ENCODE peak calls at places on chromosomes 16 and 17, in seven cellular contexts. G is thoracic aorta; J is OCI-LY7; X is CD4-positive, alpha-beta T cell; C is psoas muscle; H is MM.1S; A is heart left ventricle. U is an unnamed sample.
A peak's percentile ranks its signal among the peaks of the same experiment; 100 is the strongest.

GRCh38 chr16:2473999-2474876 is 689 bp upstream of the TBC1D24 start:
- DNase-seq in J (peak; percentile 79), H (peak; percentile 60), C (peak; percentile 63), G (no peak), X (peak; percentile 36), A (peak; percentile 59), U (peak; percentile 62)

GRCh38 chr17:79082311-79083190 is 7.9 kb downstream of the ENGASE start:
- DNase-seq in G (no peak), X (peak; percentile 18), C (peak; percentile 35), H (no peak), J (peak; percentile 47), A (peak; percentile 54), U (peak; percentile 56)

GRCh38 chr16:78444-79145 is 570 bp downstream of the MPG start:
- DNase-seq in C (peak; percentile 51), G (no peak), A (peak; percentile 63), X (no peak), J (peak; percentile 36), H (peak; percentile 26), U (peak; percentile 27)

GRCh38 chr17:42779942-42780815 is at the start of gene WNK4:
- DNase-seq in X (no peak), A (no peak), J (no peak), G (no peak), C (no peak), H (no peak), U (no peak)

GRCh38 chr17:80793851-80794267 is 197.8 kb upstream of the CHMP6 start:
- DNase-seq in X (no peak), J (no peak), G (no peak), C (no peak), A (no peak), H (no peak), U (no peak)

GRCh38 chr16:80569440-80570105 is 28.8 kb downstream of the DYNLRB2 start:
- DNase-seq in A (no peak), X (peak; percentile 32), G (no peak), H (no peak), J (no peak), C (no peak), U (peak; percentile 94)

GRCh38 chr16:24430937-24431760 is 108.2 kb upstream of the RBBP6 start:
- DNase-seq in C (no peak), H (no peak), J (no peak), G (no peak), A (no peak), X (no peak), U (no peak)

GRCh38 chr16:4261557-4262172 is 11.2 kb downstream of the TFAP4 start:
- DNase-seq in J (peak; percentile 20), H (no peak), X (no peak), C (peak; percentile 41), G (no peak), A (no peak), U (peak; percentile 57)

GRCh38 chr17:62714016-62714777 is 86.7 kb downstream of the MRC2 start:
- DNase-seq in A (peak; percentile 10), G (no peak), X (no peak), H (no peak), C (no peak), J (no peak), U (no peak)

GRCh38 chr16:68310441-68311315 is at the start of the genes PRMT7 and SLC7A6OS:
- DNase-seq in H (peak; percentile 96), A (peak; percentile 93), C (peak; percentile 91), J (peak; percentile 95), G (peak; percentile 53), X (peak; percentile 85), U (peak; percentile 96)
- TF ChIP-seq CTCF in H (peak; percentile 10), A (peak; percentile 42), C (peak; percentile 21), J (no peak), G (peak; percentile 5), X (peak; percentile 14), U (no peak)

GRCh38 chr16:6335072-6335471 is 997.6 kb upstream of the RBFOX1 start:
- DNase-seq in C (no peak), H (no peak), X (no peak), J (peak; percentile 12), A (no peak), G (no peak), U (peak; percentile 40)
- TF ChIP-seq CTCF in C (peak; percentile 24), H (peak; percentile 47), X (no peak), J (peak; percentile 71), A (no peak), G (peak; percentile 15), U (peak; percentile 50)

GRCh38 chr17:9839433-9839832 is 13.7 kb downstream of the GLP2R start:
- DNase-seq in J (no peak), X (no peak), A (no peak), G (no peak), H (no peak), C (no peak), U (no peak)
- TF ChIP-seq CTCF in J (no peak), X (no peak), A (no peak), G (no peak), H (no peak), C (no peak), U (no peak)

GRCh38 chr16:14309001-14309886 is 238.1 kb downstream of the MRTFB start:
- DNase-seq in G (no peak), X (peak; percentile 14), J (peak; percentile 89), C (no peak), A (no peak), H (no peak), U (peak; percentile 64)
- TF ChIP-seq CTCF in G (no peak), X (peak; percentile 15), J (peak; percentile 68), C (no peak), A (peak; percentile 5), H (no peak), U (peak; percentile 37)

DNA sequence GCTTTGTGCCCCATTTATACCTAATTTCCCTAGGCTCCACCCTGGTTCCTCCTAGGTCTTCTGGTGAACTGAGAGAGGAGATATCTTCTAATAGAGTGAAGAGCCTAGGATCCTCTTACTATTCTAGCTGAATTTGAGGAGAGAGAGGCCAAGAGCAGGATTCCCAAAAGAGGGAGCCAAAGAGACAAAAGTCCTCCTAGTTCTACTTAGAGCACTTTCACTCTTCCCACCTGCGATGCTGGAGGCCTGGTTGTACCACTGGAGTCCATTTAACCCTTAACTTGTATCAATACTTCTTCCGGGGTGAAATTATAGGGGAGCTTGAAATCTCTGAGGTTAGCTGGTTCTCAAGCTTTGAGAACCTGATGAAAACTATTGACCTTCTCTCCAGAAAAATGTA is 3.4 kb upstream of the SSH2 start:
- DNase-seq in G (no peak), J (no peak), X (no peak), C (no peak), H (no peak), A (no peak), U (no peak)
- TF ChIP-seq CTCF in G (no peak), J (peak; percentile 27), X (no peak), C (no peak), H (no peak), A (peak; percentile 17), U (no peak)

GRCh38 chr17:82647593-82648164 is 565 bp downstream of the WDR45B start:
- DNase-seq in G (no peak), J (peak; percentile 57), H (peak; percentile 30), C (peak; percentile 53), A (no peak), X (peak; percentile 8), U (peak; percentile 51)
- TF ChIP-seq CTCF in G (no peak), J (peak; percentile 57), H (peak; percentile 28), C (no peak), A (no peak), X (no peak), U (peak; percentile 25)

DNA sequence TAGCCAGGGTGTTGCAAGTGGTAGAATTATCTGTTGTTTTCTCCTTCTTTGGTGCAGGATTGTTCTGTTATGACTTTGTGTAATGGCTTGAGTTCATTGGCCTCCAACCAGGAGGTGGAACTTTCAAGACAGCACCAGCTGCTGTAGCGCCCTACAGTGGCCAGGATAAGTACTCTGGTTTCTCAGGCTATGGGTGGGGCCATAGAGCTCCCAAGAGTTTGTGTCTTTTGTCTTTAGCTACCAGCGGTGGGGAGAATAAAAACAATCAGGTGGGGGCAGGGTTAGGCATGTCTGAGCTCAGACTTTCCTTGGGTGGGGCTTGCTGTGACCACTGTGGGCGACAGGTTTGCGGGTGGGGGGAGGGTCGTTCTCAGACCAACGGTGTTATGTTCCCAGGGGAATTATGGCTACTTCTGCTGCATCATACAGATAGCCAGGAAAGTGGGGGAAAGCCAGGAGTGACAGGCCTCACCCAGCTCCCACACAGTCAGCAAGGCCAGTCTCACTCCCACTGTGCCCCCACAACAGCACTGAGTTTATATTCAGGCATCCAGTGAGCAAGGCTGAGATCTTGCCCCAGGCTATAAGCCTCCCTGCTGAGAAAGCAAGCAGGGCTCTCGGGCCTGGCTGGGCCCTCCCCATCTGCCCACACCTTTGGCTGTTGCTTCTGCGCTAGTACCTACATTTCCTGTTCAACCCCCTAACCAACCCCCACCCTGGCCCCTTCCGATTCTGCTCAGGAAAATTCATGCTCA is 15.4 kb downstream of the ABCA10 start:
- DNase-seq in X (no peak), G (no peak), H (no peak), C (no peak), A (no peak), J (peak; percentile 17), U (no peak)
- TF ChIP-seq CTCF in X (no peak), G (no peak), H (no peak), C (no peak), A (no peak), J (peak; percentile 64), U (no peak)

DNA sequence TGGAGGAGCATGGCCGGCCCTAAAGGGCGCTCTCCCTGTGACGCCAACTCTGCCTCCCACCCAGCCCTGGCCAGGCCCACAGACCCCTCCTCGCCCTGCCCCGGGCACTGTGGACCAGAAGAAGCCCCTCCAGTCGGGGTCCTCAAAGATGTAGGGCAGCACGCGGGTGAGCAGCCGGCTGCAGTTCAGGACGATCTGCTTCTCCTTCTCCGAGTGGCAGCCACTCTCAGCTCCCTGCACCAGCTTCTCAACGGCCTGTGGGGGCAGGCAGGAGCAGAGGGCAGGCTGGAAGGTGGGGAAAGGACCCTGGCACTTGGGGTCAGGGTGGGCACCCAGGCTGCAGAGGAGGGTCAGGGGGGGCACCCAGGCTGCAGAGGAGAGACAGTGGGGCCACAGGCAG is 8.9 kb downstream of the HID1 start:
- DNase-seq in J (peak; percentile 26), H (no peak), C (no peak), X (no peak), G (no peak), A (no peak), U (no peak)
- TF ChIP-seq CTCF in J (peak; percentile 58), H (no peak), C (no peak), X (no peak), G (no peak), A (no peak), U (no peak)

DNA sequence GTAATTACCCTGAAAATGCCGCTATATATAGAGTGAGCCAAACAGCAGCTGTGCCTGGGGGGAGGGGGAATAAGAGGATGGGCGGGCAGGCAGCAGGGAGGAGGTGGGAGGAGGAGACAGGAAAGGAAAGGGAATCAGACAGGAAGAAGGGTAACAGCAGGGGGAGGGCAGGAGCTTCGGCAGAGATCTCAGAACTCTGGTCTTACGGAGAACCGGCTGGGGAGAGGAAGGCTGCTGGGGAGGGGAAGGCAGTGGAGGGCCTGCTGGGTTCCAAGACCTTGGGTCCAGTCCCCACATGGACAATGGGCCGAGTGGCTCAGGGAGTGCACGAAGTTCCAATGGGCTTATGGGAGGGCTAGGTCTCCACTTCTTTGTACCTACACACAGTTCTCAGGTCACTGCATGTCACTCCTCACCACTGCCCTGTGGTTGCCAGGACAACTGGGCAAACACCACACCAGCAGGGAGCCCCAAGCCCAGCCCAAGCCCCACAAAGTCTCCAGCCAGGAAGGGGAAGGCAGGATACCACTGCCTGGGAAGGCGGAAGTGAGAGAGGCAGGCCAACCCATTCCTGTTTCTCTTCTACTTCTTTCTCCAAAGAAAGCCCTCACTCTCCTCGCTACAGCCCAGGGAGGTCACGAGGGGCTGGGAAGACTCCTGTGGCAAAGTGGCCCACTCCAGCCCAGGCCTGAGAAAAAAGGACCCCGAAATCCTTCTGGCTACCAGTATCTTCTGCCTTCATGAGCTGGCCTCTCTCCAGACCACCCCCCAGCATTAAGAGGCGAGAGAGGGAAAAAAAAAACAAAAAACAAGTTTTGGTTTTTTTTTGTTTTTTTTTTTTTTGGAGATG is 25.3 kb downstream of the G6PC3 start:
- DNase-seq in X (no peak), J (no peak), C (peak; percentile 68), H (no peak), A (peak; percentile 86), G (no peak), U (no peak)
- TF ChIP-seq CTCF in X (no peak), J (no peak), C (no peak), H (no peak), A (peak; percentile 35), G (no peak), U (no peak)